ENCODE peak calls at places on chromosomes 7 and 10, in eight cellular contexts. L, S, F, A, O, K, C and R are unnamed samples.
A peak's percentile ranks its signal among the peaks of the same experiment; 100 is the strongest.

GRCh38 chr7:12321248-12321647 is 82.4 kb downstream of the VWDE start:
- DNase-seq in K (no peak), S (no peak), O (no peak), F (no peak), A (no peak), C (no peak), L (no peak), R (no peak)

GRCh38 chr10:108204528-108205313 is 1040.2 kb upstream of the SORCS1 start:
- DNase-seq in S (peak; percentile 47), A (peak; percentile 17), L (peak; percentile 67), F (peak; percentile 20), O (no peak), K (no peak), C (peak; percentile 71), R (peak; percentile 25)

GRCh38 chr10:119209050-119209735 is 1.8 kb downstream of the GRK5 start:
- DNase-seq in A (peak; percentile 42), S (peak; percentile 55), L (peak; percentile 78), C (peak; percentile 75), F (peak; percentile 64), O (peak; percentile 70), K (no peak), R (no peak)

GRCh38 chr10:91210435-91210834 is 10.0 kb upstream of the PCGF5 start:
- DNase-seq in K (peak; percentile 81), A (no peak), F (peak; percentile 90), L (peak; percentile 21), O (no peak), C (no peak), S (no peak), R (peak; percentile 45)

GRCh38 chr10:131831561-131831960 is 69.2 kb upstream of the PPP2R2D start:
- DNase-seq in C (no peak), K (peak; percentile 40), O (no peak), L (no peak), S (no peak), F (no peak), A (no peak), R (no peak)

GRCh38 chr10:58554316-58554715 is 41.6 kb downstream of the BICC1 start:
- DNase-seq in C (no peak), L (no peak), A (no peak), F (no peak), K (no peak), S (no peak), O (no peak), R (no peak)

GRCh38 chr10:58152698-58153263 is 114.9 kb downstream of the IPMK start:
- DNase-seq in K (no peak), F (peak; percentile 44), L (peak; percentile 62), S (peak; percentile 75), C (peak; percentile 82), A (peak; percentile 25), O (peak; percentile 9), R (peak; percentile 39)

GRCh38 chr7:100407285-100408180 is 21.0 kb downstream of the ZCWPW1 start:
- DNase-seq in O (peak; percentile 69), C (peak; percentile 87), S (peak; percentile 82), F (peak; percentile 83), A (peak; percentile 64), L (peak; percentile 73), K (no peak), R (peak; percentile 59)

GRCh38 chr7:84200859-84201258 is 6.3 kb upstream of the SEMA3A start:
- DNase-seq in O (no peak), C (no peak), F (no peak), A (no peak), L (no peak), S (peak; percentile 53), K (no peak), R (no peak)

GRCh38 chr10:86164216-86164774 is 202.3 kb downstream of the GRID1 start:
- DNase-seq in S (no peak), K (no peak), C (no peak), A (no peak), L (peak; percentile 70), O (no peak), F (no peak), R (no peak)

GRCh38 chr7:151518105-151518780 is 1.5 kb downstream of the RHEB start:
- DNase-seq in S (peak; percentile 68), K (peak; percentile 76), F (peak; percentile 59), O (peak; percentile 49), L (peak; percentile 79), A (peak; percentile 49), C (peak; percentile 71), R (peak; percentile 39)

GRCh38 chr10:77643795-77644468 is 6.3 kb upstream of the KCNMA1 start:
- DNase-seq in O (no peak), S (peak; percentile 77), A (peak; percentile 42), K (no peak), L (peak; percentile 73), F (peak; percentile 41), C (peak; percentile 90), R (peak; percentile 50)

GRCh38 chr7:159099217-159099655 is 45.4 kb downstream of the VIPR2 start:
- DNase-seq in O (no peak), F (no peak), K (no peak), A (no peak), S (no peak), L (no peak), C (no peak), R (no peak)

GRCh38 chr10:88165849-88166271 is 302.4 kb downstream of the PTEN start:
- DNase-seq in K (no peak), C (no peak), A (no peak), F (no peak), S (peak; percentile 48), L (no peak), O (no peak), R (no peak)

GRCh38 chr10:123031124-123031523 is 22.3 kb downstream of the ACADSB start:
- DNase-seq in F (no peak), S (no peak), C (no peak), O (no peak), A (no peak), K (no peak), L (no peak), R (no peak)

GRCh38 chr7:158445421-158446175 is 142.0 kb downstream of the PTPRN2 start:
- DNase-seq in F (no peak), S (no peak), L (no peak), O (no peak), C (no peak), A (no peak), K (no peak), R (no peak)

GRCh38 chr10:122782911-122783310 is 62.7 kb downstream of the CUZD1 start:
- DNase-seq in L (no peak), C (no peak), S (no peak), F (no peak), K (no peak), A (no peak), O (no peak), R (no peak)

GRCh38 chr10:92880233-92880861 is 32.0 kb downstream of the EXOC6 start:
- DNase-seq in O (peak; percentile 40), L (peak; percentile 60), S (peak; percentile 60), F (peak; percentile 62), K (no peak), C (peak; percentile 69), A (peak; percentile 39), R (peak; percentile 24)

GRCh38 chr7:2040893-2041270 is 191.9 kb downstream of the MAD1L1 start:
- DNase-seq in S (no peak), O (peak; percentile 58), L (no peak), C (no peak), A (no peak), K (peak; percentile 26), F (peak; percentile 53), R (peak; percentile 68)

DNA sequence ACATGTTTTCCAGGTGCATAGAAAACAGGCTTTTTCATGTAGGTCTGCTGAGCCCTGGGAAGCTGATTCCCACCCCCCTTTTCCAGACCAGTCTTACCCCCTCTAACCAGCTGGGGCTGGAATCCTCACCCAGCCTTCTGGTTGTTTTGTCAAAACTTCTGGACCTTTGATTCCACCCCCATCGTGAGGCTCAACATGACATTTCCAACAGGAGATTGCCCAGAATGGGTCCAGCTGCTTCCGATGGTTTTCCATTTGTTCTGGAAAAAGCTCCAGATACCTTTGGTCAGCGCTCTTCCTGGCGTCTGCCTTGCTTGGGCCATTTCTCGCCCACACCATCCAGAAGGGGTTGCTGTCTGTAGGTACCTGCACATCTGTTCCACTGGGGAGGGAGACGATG is 41.5 kb downstream of the MINDY4 start:
- DNase-seq in L (no peak), F (no peak), O (no peak), K (no peak), C (no peak), A (no peak), S (no peak), R (no peak)
- H3K4me3 ChIP-seq in L (no peak overlapping the region), F (no peak overlapping the region), O (no peak overlapping the region), K (no peak overlapping the region), C (no peak overlapping the region), A (no peak overlapping the region), S (no peak overlapping the region), R (no peak overlapping the region)

DNA sequence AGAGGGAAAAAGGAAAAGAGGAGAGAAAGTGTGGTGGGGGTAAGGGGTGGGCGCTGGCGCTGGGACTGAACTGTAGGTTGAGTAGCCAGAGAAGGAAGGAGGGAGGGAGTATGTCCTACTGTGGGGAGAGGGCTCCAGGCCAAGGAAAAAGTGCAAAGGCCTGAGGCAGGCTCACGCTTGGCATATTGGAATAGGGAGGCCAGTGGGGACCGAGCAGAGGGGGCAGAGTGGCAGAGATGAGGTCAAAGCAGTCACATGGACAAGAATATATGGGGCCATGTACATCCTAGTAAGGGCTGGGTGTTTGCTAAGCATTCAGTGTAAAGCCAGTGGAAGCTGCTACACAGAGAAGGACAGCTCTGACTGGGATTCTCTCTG is 39.8 kb downstream of the FAM53B start:
- DNase-seq in F (no peak), K (no peak), S (no peak), A (no peak), O (no peak), C (no peak), L (no peak), R (no peak)
- H3K4me3 ChIP-seq in F (peak overlapping the region; percentile 14), K (no peak overlapping the region), S (no peak overlapping the region), A (no peak overlapping the region), O (no peak overlapping the region), C (no peak overlapping the region), L (no peak overlapping the region), R (no peak overlapping the region)

GRCh38 chr10:70657036-70657435 is 15.3 kb upstream of the ADAMTS14 start:
- DNase-seq in K (no peak), S (peak; percentile 58), O (no peak), C (no peak), A (no peak), F (no peak), L (no peak), R (no peak)
- H3K4me3 ChIP-seq in K (no peak overlapping the region), S (no peak overlapping the region), O (no peak overlapping the region), C (no peak overlapping the region), A (no peak overlapping the region), F (no peak overlapping the region), L (no peak overlapping the region), R (no peak overlapping the region)

GRCh38 chr10:129953541-129954031 is 10.5 kb downstream of the EBF3 start:
- DNase-seq in S (peak; percentile 69), L (no peak), C (no peak), K (no peak), O (no peak), F (no peak), A (no peak), R (no peak)

GRCh38 chr10:129954916-129955315 is 9.2 kb downstream of the EBF3 start:
- DNase-seq in F (no peak), C (no peak), S (no peak), K (no peak), O (no peak), L (no peak), A (no peak), R (no peak)

GRCh38 chr10:129951841-129952240 is 12.2 kb downstream of the EBF3 start:
- DNase-seq in A (no peak), C (no peak), F (no peak), O (no peak), K (no peak), L (no peak), S (no peak), R (no peak)

GRCh38 chr10:129951251-129951808 is 12.7 kb downstream of the EBF3 start:
- DNase-seq in C (no peak), L (no peak), K (no peak), F (no peak), A (no peak), O (no peak), S (no peak), R (no peak)

GRCh38 chr10:129952771-129953489 is 11.1 kb downstream of the EBF3 start:
- DNase-seq in S (peak; percentile 74), L (no peak), O (no peak), C (no peak), A (no peak), F (no peak), K (no peak), R (no peak)
- H3K4me3 ChIP-seq in S (no peak overlapping the region), L (no peak overlapping the region), O (no peak overlapping the region), C (no peak overlapping the region), A (no peak overlapping the region), F (no peak overlapping the region), K (no peak overlapping the region), R (no peak overlapping the region)